ENCODE peak calls at places on chromosome 9, in nine cellular contexts. One of them, this sample, is unnamed.

GRCh38 chr9:23321049-23321448 is 505.0 kb downstream of the ELAVL2 start:
- DNase-seq in H9: no peak
- DNase-seq in esophagus squamous epithelium: no peak
- DNase-seq in cardiac muscle cell: no peak
- DNase-seq in iPS DF 6.9: no peak
- DNase-seq in fibroblast of lung: no peak
- DNase-seq in neuronal stem cell: no peak
- DNase-seq in astrocyte: no peak
- DNase-seq in heart right ventricle: no peak
- DNase-seq in this sample: no peak

GRCh38 chr9:135214054-135214640 is 126.7 kb downstream of the OLFM1 start:
- DNase-seq in neuronal stem cell: no peak
- DNase-seq in heart right ventricle: no peak
- DNase-seq in cardiac muscle cell: no peak
- DNase-seq in iPS DF 6.9: no peak
- DNase-seq in H9: no peak
- DNase-seq in fibroblast of lung: no peak
- DNase-seq in astrocyte: no peak
- DNase-seq in esophagus squamous epithelium: no peak
- DNase-seq in this sample: no peak

GRCh38 chr9:117415584-117415937 is 704 bp upstream of the ASTN2 start:
- DNase-seq in iPS DF 6.9: no peak
- DNase-seq in heart right ventricle: no peak
- DNase-seq in cardiac muscle cell: no peak
- DNase-seq in H9: peak
- DNase-seq in esophagus squamous epithelium: no peak
- DNase-seq in astrocyte: no peak
- DNase-seq in fibroblast of lung: no peak
- DNase-seq in neuronal stem cell: no peak
- DNase-seq in this sample: no peak

GRCh38 chr9:125888220-125888619 is 141.0 kb downstream of the PBX3 start:
- DNase-seq in cardiac muscle cell: peak
- DNase-seq in H9: no peak
- DNase-seq in heart right ventricle: no peak
- DNase-seq in fibroblast of lung: peak
- DNase-seq in neuronal stem cell: peak
- DNase-seq in iPS DF 6.9: no peak
- DNase-seq in astrocyte: peak
- DNase-seq in esophagus squamous epithelium: no peak
- DNase-seq in this sample: no peak

GRCh38 chr9:6904366-6904765 is 146.6 kb downstream of the KDM4C start:
- DNase-seq in iPS DF 6.9: no peak
- DNase-seq in H9: no peak
- DNase-seq in cardiac muscle cell: no peak
- DNase-seq in heart right ventricle: no peak
- DNase-seq in astrocyte: no peak
- DNase-seq in esophagus squamous epithelium: no peak
- DNase-seq in fibroblast of lung: no peak
- DNase-seq in neuronal stem cell: no peak
- DNase-seq in this sample: no peak

GRCh38 chr9:2228132-2228531 is 213.0 kb downstream of the SMARCA2 start:
- DNase-seq in heart right ventricle: no peak
- DNase-seq in cardiac muscle cell: peak
- DNase-seq in neuronal stem cell: peak
- DNase-seq in H9: peak
- DNase-seq in iPS DF 6.9: peak
- DNase-seq in fibroblast of lung: no peak
- DNase-seq in esophagus squamous epithelium: no peak
- DNase-seq in astrocyte: no peak
- DNase-seq in this sample: peak

GRCh38 chr9:7348692-7349091 is 450.9 kb downstream of the DMAC1 start:
- DNase-seq in astrocyte: no peak
- DNase-seq in neuronal stem cell: no peak
- DNase-seq in esophagus squamous epithelium: no peak
- DNase-seq in heart right ventricle: no peak
- DNase-seq in fibroblast of lung: no peak
- DNase-seq in iPS DF 6.9: no peak
- DNase-seq in cardiac muscle cell: no peak
- DNase-seq in H9: no peak
- DNase-seq in this sample: no peak

GRCh38 chr9:127049044-127049443 is 73.4 kb downstream of the ANGPTL2 start:
- DNase-seq in esophagus squamous epithelium: no peak
- DNase-seq in heart right ventricle: peak
- DNase-seq in iPS DF 6.9: no peak
- DNase-seq in fibroblast of lung: peak
- DNase-seq in H9: no peak
- DNase-seq in cardiac muscle cell: peak
- DNase-seq in astrocyte: peak
- DNase-seq in neuronal stem cell: no peak
- DNase-seq in this sample: peak

GRCh38 chr9:101342595-101342994 is 42.2 kb downstream of the BAAT start:
- DNase-seq in H9: no peak
- DNase-seq in iPS DF 6.9: no peak
- DNase-seq in neuronal stem cell: no peak
- DNase-seq in heart right ventricle: no peak
- DNase-seq in esophagus squamous epithelium: no peak
- DNase-seq in cardiac muscle cell: no peak
- DNase-seq in fibroblast of lung: no peak
- DNase-seq in astrocyte: no peak
- DNase-seq in this sample: no peak
- H3K27ac ChIP-seq in H9: no peak
- H3K27ac ChIP-seq in iPS DF 6.9: no peak
- H3K27ac ChIP-seq in neuronal stem cell: no peak
- H3K27ac ChIP-seq in heart right ventricle: no peak
- H3K27ac ChIP-seq in esophagus squamous epithelium: no peak
- H3K27ac ChIP-seq in cardiac muscle cell: no peak
- H3K27ac ChIP-seq in fibroblast of lung: no peak
- H3K27ac ChIP-seq in astrocyte: no peak
- H3K27ac ChIP-seq in this sample: no peak

DNA sequence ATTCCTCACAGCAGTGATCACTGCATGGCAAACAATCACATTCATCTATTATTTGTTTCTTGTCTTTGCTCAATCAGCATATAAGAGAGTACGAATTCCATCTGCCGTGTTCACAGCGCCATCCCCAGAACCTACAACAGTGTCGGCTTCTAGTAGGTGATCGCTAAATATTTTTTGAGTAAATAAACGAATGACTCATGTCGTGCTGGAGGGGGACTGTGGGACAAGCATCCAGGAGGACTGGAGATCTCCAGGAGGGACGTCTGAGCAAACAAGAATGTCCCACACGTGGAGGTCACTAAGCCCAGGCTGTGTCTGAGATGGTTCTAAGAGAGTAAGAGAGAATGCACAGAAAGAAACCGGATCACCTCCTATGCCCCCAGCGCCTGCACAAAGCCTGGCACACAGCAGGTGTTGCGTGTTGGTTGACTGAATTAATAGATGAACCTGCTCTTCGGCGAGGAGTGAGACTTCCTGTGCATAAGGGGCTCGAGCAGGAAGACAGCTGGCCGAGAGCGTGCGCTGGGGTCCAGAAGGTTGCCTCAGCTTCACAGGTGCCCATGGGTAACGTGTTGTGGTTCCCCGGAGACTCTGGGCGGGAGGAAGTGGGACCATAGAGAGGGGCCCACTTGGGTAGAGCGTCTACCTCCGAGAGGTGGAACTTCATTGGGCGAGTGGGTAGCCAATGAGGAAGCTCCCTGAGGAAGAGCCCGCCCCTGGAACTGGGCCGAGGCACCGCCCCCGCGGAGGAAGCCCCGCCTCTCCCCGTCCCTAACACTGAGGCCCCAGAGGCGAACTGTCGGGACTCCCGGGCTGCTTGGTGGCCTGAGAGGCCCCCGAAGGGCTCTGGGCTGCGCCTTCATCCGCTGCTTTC is 193.0 kb downstream of the MELK start:
- DNase-seq in fibroblast of lung: peak
- DNase-seq in esophagus squamous epithelium: peak
- DNase-seq in neuronal stem cell: peak
- DNase-seq in astrocyte: no peak
- DNase-seq in H9: peak
- DNase-seq in heart right ventricle: peak
- DNase-seq in iPS DF 6.9: peak
- DNase-seq in cardiac muscle cell: peak
- DNase-seq in this sample: peak
- H3K27ac ChIP-seq in fibroblast of lung: no peak
- H3K27ac ChIP-seq in esophagus squamous epithelium: no peak
- H3K27ac ChIP-seq in neuronal stem cell: no peak
- H3K27ac ChIP-seq in astrocyte: no peak
- H3K27ac ChIP-seq in H9: no peak
- H3K27ac ChIP-seq in heart right ventricle: no peak
- H3K27ac ChIP-seq in iPS DF 6.9: no peak
- H3K27ac ChIP-seq in cardiac muscle cell: no peak
- H3K27ac ChIP-seq in this sample: peak

GRCh38 chr9:88388203-88388885 is at the start of gene SPIN1:
- DNase-seq in cardiac muscle cell: peak
- DNase-seq in heart right ventricle: peak
- DNase-seq in esophagus squamous epithelium: no peak
- DNase-seq in neuronal stem cell: peak
- DNase-seq in fibroblast of lung: peak
- DNase-seq in H9: peak
- DNase-seq in iPS DF 6.9: no peak
- DNase-seq in astrocyte: peak
- DNase-seq in this sample: peak
- H3K27ac ChIP-seq in cardiac muscle cell: peak
- H3K27ac ChIP-seq in heart right ventricle: peak
- H3K27ac ChIP-seq in esophagus squamous epithelium: peak
- H3K27ac ChIP-seq in neuronal stem cell: peak
- H3K27ac ChIP-seq in fibroblast of lung: peak
- H3K27ac ChIP-seq in H9: peak
- H3K27ac ChIP-seq in iPS DF 6.9: peak
- H3K27ac ChIP-seq in astrocyte: peak
- H3K27ac ChIP-seq in this sample: peak

DNA sequence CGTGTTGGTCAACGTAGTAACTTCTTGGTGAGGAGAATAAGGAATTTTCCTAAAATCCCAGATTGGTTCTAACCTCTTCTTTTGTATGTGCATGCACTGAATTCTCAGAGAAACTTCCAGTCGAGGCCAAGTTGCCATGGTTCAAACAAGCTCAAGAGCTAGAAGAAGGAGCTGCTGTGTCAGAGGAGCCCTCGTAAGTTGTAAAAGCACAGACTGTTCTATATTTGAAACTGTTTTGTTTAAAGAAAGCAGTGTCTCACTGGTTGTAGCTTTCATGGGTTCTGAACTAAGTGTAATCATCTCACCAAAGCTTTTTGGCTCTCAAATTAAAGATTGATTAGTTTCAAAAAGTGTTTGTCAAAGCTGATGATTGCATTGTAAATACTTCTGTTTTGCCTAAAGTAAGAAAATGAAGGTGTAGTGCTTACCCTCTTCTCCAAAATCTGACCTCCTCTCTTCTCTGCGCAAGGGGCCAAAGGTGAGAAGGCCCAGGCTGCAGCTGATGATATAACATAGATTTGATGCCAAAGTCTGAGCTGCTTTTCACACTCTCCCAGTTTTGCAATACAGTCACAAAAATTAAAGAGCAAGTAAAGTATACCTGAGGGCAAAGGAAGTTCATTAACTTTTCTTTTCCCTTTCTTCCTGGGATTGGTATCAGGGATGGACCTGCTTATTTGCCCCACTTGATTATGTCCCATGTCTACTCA is 210.8 kb downstream of the ADAMTSL1 start:
- DNase-seq in esophagus squamous epithelium: no peak
- DNase-seq in neuronal stem cell: no peak
- DNase-seq in heart right ventricle: no peak
- DNase-seq in iPS DF 6.9: no peak
- DNase-seq in cardiac muscle cell: no peak
- DNase-seq in astrocyte: no peak
- DNase-seq in H9: no peak
- DNase-seq in fibroblast of lung: no peak
- DNase-seq in this sample: no peak
- H3K27ac ChIP-seq in esophagus squamous epithelium: peak
- H3K27ac ChIP-seq in neuronal stem cell: no peak
- H3K27ac ChIP-seq in heart right ventricle: no peak
- H3K27ac ChIP-seq in iPS DF 6.9: no peak
- H3K27ac ChIP-seq in cardiac muscle cell: no peak
- H3K27ac ChIP-seq in astrocyte: no peak
- H3K27ac ChIP-seq in H9: no peak
- H3K27ac ChIP-seq in fibroblast of lung: no peak
- H3K27ac ChIP-seq in this sample: no peak

GRCh38 chr9:96513622-96514021 is 63.7 kb downstream of the HABP4 start:
- DNase-seq in neuronal stem cell: no peak
- DNase-seq in esophagus squamous epithelium: no peak
- DNase-seq in heart right ventricle: no peak
- DNase-seq in cardiac muscle cell: peak
- DNase-seq in astrocyte: peak
- DNase-seq in H9: no peak
- DNase-seq in iPS DF 6.9: no peak
- DNase-seq in fibroblast of lung: peak
- DNase-seq in this sample: no peak

GRCh38 chr9:96512240-96512639 is 62.3 kb downstream of the HABP4 start:
- DNase-seq in H9: no peak
- DNase-seq in esophagus squamous epithelium: no peak
- DNase-seq in neuronal stem cell: no peak
- DNase-seq in heart right ventricle: no peak
- DNase-seq in cardiac muscle cell: no peak
- DNase-seq in fibroblast of lung: no peak
- DNase-seq in iPS DF 6.9: no peak
- DNase-seq in astrocyte: no peak
- DNase-seq in this sample: no peak

GRCh38 chr9:96514108-96514824 is 64.3 kb downstream of the HABP4 start:
- DNase-seq in H9: no peak
- DNase-seq in iPS DF 6.9: no peak
- DNase-seq in astrocyte: peak
- DNase-seq in fibroblast of lung: peak
- DNase-seq in cardiac muscle cell: peak
- DNase-seq in heart right ventricle: no peak
- DNase-seq in esophagus squamous epithelium: no peak
- DNase-seq in neuronal stem cell: no peak
- DNase-seq in this sample: no peak

GRCh38 chr9:96515629-96516470 is 65.9 kb downstream of the HABP4 start:
- DNase-seq in neuronal stem cell: no peak
- DNase-seq in esophagus squamous epithelium: no peak
- DNase-seq in cardiac muscle cell: no peak
- DNase-seq in iPS DF 6.9: no peak
- DNase-seq in fibroblast of lung: peak
- DNase-seq in astrocyte: peak
- DNase-seq in H9: no peak
- DNase-seq in heart right ventricle: no peak
- DNase-seq in this sample: no peak

DNA sequence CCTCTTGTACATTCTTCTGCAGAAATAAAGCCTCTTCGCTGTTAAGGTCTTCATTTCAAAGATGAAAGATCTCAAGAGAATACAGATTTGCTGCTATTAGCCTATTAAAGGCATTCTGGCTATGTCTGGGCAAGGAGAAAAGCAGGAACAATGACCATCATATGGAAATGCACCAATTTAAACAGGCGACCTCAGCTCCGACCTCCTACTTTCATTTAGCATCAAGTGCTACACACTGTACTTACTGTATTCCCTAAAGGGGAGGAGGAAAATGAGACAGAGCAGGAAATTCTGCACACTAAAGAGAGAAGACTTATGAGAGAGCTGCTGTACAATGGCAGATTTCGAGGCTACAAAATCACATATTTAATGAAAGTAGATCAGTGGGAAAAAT is 64.9 kb downstream of the HABP4 start:
- DNase-seq in cardiac muscle cell: no peak
- DNase-seq in iPS DF 6.9: no peak
- DNase-seq in astrocyte: peak
- DNase-seq in neuronal stem cell: no peak
- DNase-seq in fibroblast of lung: peak
- DNase-seq in esophagus squamous epithelium: no peak
- DNase-seq in heart right ventricle: no peak
- DNase-seq in H9: no peak
- DNase-seq in this sample: no peak
- H3K27ac ChIP-seq in cardiac muscle cell: peak
- H3K27ac ChIP-seq in iPS DF 6.9: no peak
- H3K27ac ChIP-seq in astrocyte: peak
- H3K27ac ChIP-seq in neuronal stem cell: no peak
- H3K27ac ChIP-seq in fibroblast of lung: peak
- H3K27ac ChIP-seq in esophagus squamous epithelium: peak
- H3K27ac ChIP-seq in heart right ventricle: peak
- H3K27ac ChIP-seq in H9: no peak
- H3K27ac ChIP-seq in this sample: peak

This sample was measured in substantia nigra.